ENCODE peak calls at places on chromosomes 3 and 15, in four cellular contexts. O is HL-60, N is A549, Z is Peyer's patch. R is an unnamed sample.

GRCh38 chr15:75468908-75469307 is 17.4 kb upstream of the SIN3A start:
- DNase-seq in O (no peak), N (no peak), Z (no peak), R (no peak)

GRCh38 chr3:50552058-50552435 is 15.5 kb downstream of the C3orf18 start:
- DNase-seq in O (no peak), N (no peak), Z (no peak), R (no peak)

GRCh38 chr3:111616417-111617105 is 21.4 kb upstream of the ZBED2 start:
- DNase-seq in O (no peak), N (no peak), Z (peak; percentile 74), R (no peak)

GRCh38 chr3:55441499-55441898 is 45.6 kb downstream of the WNT5A start:
- DNase-seq in O (no peak), N (no peak), Z (no peak), R (no peak)

GRCh38 chr3:113531826-113532697 is at the start of gene SIDT1:
- DNase-seq in O (no peak), N (peak; percentile 31), Z (peak; percentile 88), R (no peak)

GRCh38 chr3:66740260-66740659 is 239.4 kb upstream of the LRIG1 start:
- DNase-seq in O (no peak), N (no peak), Z (no peak), R (no peak)

GRCh38 chr3:139764936-139765335 is 87.2 kb upstream of the NMNAT3 start:
- DNase-seq in O (no peak), N (no peak), Z (no peak), R (no peak)

GRCh38 chr3:67642190-67642589 is 12.2 kb downstream of the SUCLG2 start:
- DNase-seq in O (no peak), N (no peak), Z (no peak), R (no peak)

GRCh38 chr15:43509002-43509922 is 8.1 kb upstream of the MAP1A start:
- DNase-seq in O (no peak), N (no peak), Z (no peak), R (no peak)

GRCh38 chr3:114609952-114610351 is 316.1 kb downstream of the TIGIT start:
- DNase-seq in O (no peak), N (no peak), Z (no peak), R (no peak)

GRCh38 chr3:182261084-182261483 is 532.2 kb upstream of the ATP11B start:
- DNase-seq in O (no peak), N (no peak), Z (no peak), R (no peak)

GRCh38 chr3:47782538-47783308 is 1.0 kb upstream of the SMARCC1 start:
- DNase-seq in O (no peak), N (no peak), Z (no peak), R (no peak)

GRCh38 chr15:27410986-27411385 is 440.0 kb downstream of the GABRG3 start:
- DNase-seq in O (no peak), N (no peak), Z (no peak), R (no peak)

GRCh38 chr3:66104535-66104934 is 65.8 kb upstream of the MAGI1 start:
- DNase-seq in O (no peak), N (no peak), Z (no peak), R (no peak)

GRCh38 chr3:116441652-116442051 is 3.6 kb downstream of the LSAMP start:
- DNase-seq in O (no peak), N (no peak), Z (no peak), R (no peak)

GRCh38 chr3:77514766-77515165 is 474.9 kb downstream of the ROBO2 start:
- DNase-seq in O (no peak), N (no peak), Z (no peak), R (no peak)

GRCh38 chr3:112582242-112582874 is 20.5 kb downstream of the SLC35A5 start:
- DNase-seq in O (peak; percentile 28), N (no peak), Z (no peak), R (no peak)

GRCh38 chr3:72319202-72320095 is 528.8 kb downstream of the SHQ1 start:
- DNase-seq in O (no peak), N (no peak), Z (no peak), R (no peak)

GRCh38 chr3:12473503-12473902 is 10.8 kb upstream of the TSEN2 start:
- DNase-seq in O (no peak), N (no peak), Z (no peak), R (no peak)
- TF ChIP-seq CTCF in O (no peak), N (no peak), Z (no peak), R (no peak)

GRCh38 chr15:33994005-33994615 is 25.8 kb downstream of the CHRM5 start:
- DNase-seq in O (no peak), N (no peak), Z (no peak), R (no peak)
- TF ChIP-seq CTCF in O (no peak), N (peak; percentile 55), Z (no peak), R (peak; percentile 42)

DNA sequence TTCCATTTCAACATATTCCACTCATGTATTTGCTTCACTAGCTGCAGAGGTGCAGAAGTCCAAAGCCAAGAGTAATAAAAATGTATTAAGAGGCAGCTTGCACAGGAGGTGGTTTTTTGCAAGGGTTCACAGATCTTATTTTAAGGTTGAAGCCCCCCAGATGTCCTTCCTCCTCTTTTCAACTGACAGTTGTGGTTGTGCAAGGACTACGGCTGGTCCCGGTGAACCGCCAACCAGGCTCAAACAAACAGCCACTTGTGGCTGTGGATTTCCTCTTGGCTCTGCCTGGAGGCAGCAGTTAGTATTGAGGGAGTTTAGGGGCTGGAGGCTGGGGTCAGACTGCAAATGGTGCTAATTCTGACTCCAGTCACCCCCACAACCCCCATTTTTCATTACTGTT is 240.7 kb upstream of the TBC1D5 start:
- DNase-seq in O (peak; percentile 58), N (no peak), Z (no peak), R (no peak)
- TF ChIP-seq CTCF in O (no peak), N (no peak), Z (no peak), R (no peak)

GRCh38 chr15:81785679-81786078 is 260.1 kb downstream of the MEX3B start:
- DNase-seq in O (no peak), N (no peak), Z (no peak), R (no peak)
- TF ChIP-seq CTCF in O (no peak), N (no peak), Z (no peak), R (no peak)

GRCh38 chr3:142904639-142905441 is 16.0 kb upstream of the PCOLCE2 start:
- DNase-seq in O (no peak), N (no peak), Z (peak; percentile 80), R (no peak)
- TF ChIP-seq CTCF in O (no peak), N (peak; percentile 40), Z (no peak), R (no peak)

DNA sequence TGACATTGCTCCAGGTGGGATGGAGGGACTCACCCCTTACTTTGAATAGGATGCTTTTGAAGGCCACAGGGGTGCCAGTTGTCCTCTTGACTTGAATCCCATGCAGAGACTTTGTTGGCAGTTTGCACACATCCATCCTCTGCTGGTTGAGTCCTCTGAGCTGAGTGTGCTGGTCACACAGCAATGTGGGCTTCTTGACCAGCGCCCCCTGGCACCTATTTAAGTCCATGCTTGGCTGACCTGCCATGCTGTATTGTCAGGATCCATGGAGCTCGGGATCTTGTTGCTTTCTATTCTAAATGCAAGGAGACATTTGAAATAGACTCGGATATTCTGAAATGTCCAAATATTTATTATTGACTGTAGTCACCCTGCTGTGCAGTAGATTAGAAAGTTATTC is 19.8 kb downstream of the RAB7A start:
- DNase-seq in O (no peak), N (no peak), Z (no peak), R (no peak)
- TF ChIP-seq CTCF in O (no peak), N (no peak), Z (no peak), R (no peak)